ENCODE peak calls at places on chromosome 15, in eight cellular contexts. One of them, this sample, is unnamed.
A peak's percentile ranks its signal among the peaks of the same experiment; 100 is the strongest.

GRCh38 chr15:68113751-68114150 is 59.6 kb downstream of the PIAS1 start:
- DNase-seq in IMR-90: no peak
- DNase-seq in thyroid gland: no peak
- DNase-seq in stomach: no peak
- DNase-seq in spleen: no peak
- DNase-seq in tibial nerve: no peak
- DNase-seq in ovary: no peak
- DNase-seq in heart left ventricle: no peak
- DNase-seq in this sample: no peak

GRCh38 chr15:73981761-73982222 is 10.3 kb downstream of the STOML1 start:
- DNase-seq in IMR-90: no peak
- DNase-seq in thyroid gland: no peak
- DNase-seq in stomach: no peak
- DNase-seq in spleen: no peak
- DNase-seq in tibial nerve: no peak
- DNase-seq in ovary: no peak
- DNase-seq in heart left ventricle: no peak
- DNase-seq in this sample: no peak

GRCh38 chr15:88113909-88114308 is 142.6 kb downstream of the NTRK3 start:
- DNase-seq in IMR-90: no peak
- DNase-seq in thyroid gland: no peak
- DNase-seq in stomach: no peak
- DNase-seq in spleen: no peak
- DNase-seq in tibial nerve: no peak
- DNase-seq in ovary: no peak
- DNase-seq in heart left ventricle: no peak
- DNase-seq in this sample: no peak

GRCh38 chr15:59002418-59002859 is 15.0 kb downstream of the RNF111 start:
- DNase-seq in IMR-90: no peak
- DNase-seq in thyroid gland: no peak
- DNase-seq in stomach: no peak
- DNase-seq in spleen: no peak
- DNase-seq in tibial nerve: no peak
- DNase-seq in ovary: no peak
- DNase-seq in heart left ventricle: no peak
- DNase-seq in this sample: no peak

GRCh38 chr15:69734699-69735098 is 282.1 kb downstream of the RPLP1 start:
- DNase-seq in IMR-90: no peak
- DNase-seq in thyroid gland: no peak
- DNase-seq in stomach: no peak
- DNase-seq in spleen: no peak
- DNase-seq in tibial nerve: no peak
- DNase-seq in ovary: no peak
- DNase-seq in heart left ventricle: no peak
- DNase-seq in this sample: no peak

GRCh38 chr15:74036271-74037170 is 42.0 kb downstream of the PML start:
- DNase-seq in IMR-90: peak; percentile 73
- DNase-seq in thyroid gland: peak; percentile 83
- DNase-seq in stomach: peak; percentile 49
- DNase-seq in spleen: no peak
- DNase-seq in tibial nerve: peak; percentile 68
- DNase-seq in ovary: peak; percentile 73
- DNase-seq in heart left ventricle: no peak
- DNase-seq in this sample: peak; percentile 25

GRCh38 chr15:34055868-34056595 is 17.0 kb upstream of the AVEN start:
- DNase-seq in IMR-90: peak; percentile 85
- DNase-seq in thyroid gland: no peak
- DNase-seq in stomach: no peak
- DNase-seq in spleen: no peak
- DNase-seq in tibial nerve: no peak
- DNase-seq in ovary: no peak
- DNase-seq in heart left ventricle: no peak
- DNase-seq in this sample: no peak

GRCh38 chr15:60905587-60905986 is 323.5 kb downstream of the RORA start:
- DNase-seq in IMR-90: no peak
- DNase-seq in thyroid gland: peak; percentile 17
- DNase-seq in stomach: no peak
- DNase-seq in spleen: no peak
- DNase-seq in tibial nerve: no peak
- DNase-seq in ovary: no peak
- DNase-seq in heart left ventricle: no peak
- DNase-seq in this sample: no peak

GRCh38 chr15:92819312-92820232 is 80.6 kb upstream of the CHD2 start:
- DNase-seq in IMR-90: no peak
- DNase-seq in thyroid gland: no peak
- DNase-seq in stomach: no peak
- DNase-seq in spleen: no peak
- DNase-seq in tibial nerve: no peak
- DNase-seq in ovary: no peak
- DNase-seq in heart left ventricle: no peak
- DNase-seq in this sample: no peak

GRCh38 chr15:65777053-65777452 is 15.0 kb downstream of the DENND4A start:
- DNase-seq in IMR-90: no peak
- DNase-seq in thyroid gland: no peak
- DNase-seq in stomach: no peak
- DNase-seq in spleen: no peak
- DNase-seq in tibial nerve: no peak
- DNase-seq in ovary: no peak
- DNase-seq in heart left ventricle: no peak
- DNase-seq in this sample: no peak

GRCh38 chr15:29196306-29196705 is 73.3 kb downstream of the NSMCE3 start:
- DNase-seq in IMR-90: no peak
- DNase-seq in thyroid gland: no peak
- DNase-seq in stomach: no peak
- DNase-seq in spleen: no peak
- DNase-seq in tibial nerve: no peak
- DNase-seq in ovary: no peak
- DNase-seq in heart left ventricle: no peak
- DNase-seq in this sample: no peak

GRCh38 chr15:80431635-80432034 is 27.5 kb downstream of the ARNT2 start:
- DNase-seq in IMR-90: no peak
- DNase-seq in thyroid gland: peak; percentile 9
- DNase-seq in stomach: no peak
- DNase-seq in spleen: peak; percentile 32
- DNase-seq in tibial nerve: no peak
- DNase-seq in ovary: no peak
- DNase-seq in heart left ventricle: no peak
- DNase-seq in this sample: no peak

GRCh38 chr15:60095711-60096110 is 91.6 kb downstream of the FOXB1 start:
- DNase-seq in IMR-90: peak; percentile 29
- DNase-seq in thyroid gland: no peak
- DNase-seq in stomach: no peak
- DNase-seq in spleen: no peak
- DNase-seq in tibial nerve: no peak
- DNase-seq in ovary: no peak
- DNase-seq in heart left ventricle: no peak
- DNase-seq in this sample: no peak

GRCh38 chr15:25803541-25803940 is 59.6 kb downstream of the ATP10A start:
- DNase-seq in IMR-90: no peak
- DNase-seq in thyroid gland: no peak
- DNase-seq in stomach: no peak
- DNase-seq in spleen: no peak
- DNase-seq in tibial nerve: no peak
- DNase-seq in ovary: no peak
- DNase-seq in heart left ventricle: no peak
- DNase-seq in this sample: no peak

GRCh38 chr15:63037996-63038720 is 4.4 kb upstream of the TPM1 start:
- DNase-seq in IMR-90: no peak
- DNase-seq in thyroid gland: no peak
- DNase-seq in stomach: no peak
- DNase-seq in spleen: no peak
- DNase-seq in tibial nerve: no peak
- DNase-seq in ovary: no peak
- DNase-seq in heart left ventricle: no peak
- DNase-seq in this sample: no peak

GRCh38 chr15:56765252-56765651 is 31.9 kb upstream of the ZNF280D start:
- DNase-seq in IMR-90: peak; percentile 80
- DNase-seq in thyroid gland: no peak
- DNase-seq in stomach: no peak
- DNase-seq in spleen: no peak
- DNase-seq in tibial nerve: no peak
- DNase-seq in ovary: no peak
- DNase-seq in heart left ventricle: no peak
- DNase-seq in this sample: peak; percentile 69

GRCh38 chr15:80159811-80160569 is 7.2 kb downstream of the FAH start:
- DNase-seq in IMR-90: peak; percentile 46
- DNase-seq in thyroid gland: no peak
- DNase-seq in stomach: no peak
- DNase-seq in spleen: no peak
- DNase-seq in tibial nerve: no peak
- DNase-seq in ovary: no peak
- DNase-seq in heart left ventricle: no peak
- DNase-seq in this sample: no peak

GRCh38 chr15:58228708-58229107 is 90.5 kb downstream of the AQP9 start:
- DNase-seq in IMR-90: peak; percentile 90
- DNase-seq in thyroid gland: no peak
- DNase-seq in stomach: no peak
- DNase-seq in spleen: no peak
- DNase-seq in tibial nerve: no peak
- DNase-seq in ovary: no peak
- DNase-seq in heart left ventricle: peak; percentile 31
- DNase-seq in this sample: no peak

GRCh38 chr15:51094606-51095569 is at the start of gene TNFAIP8L3:
- DNase-seq in IMR-90: no peak
- DNase-seq in thyroid gland: peak; percentile 25
- DNase-seq in stomach: no peak
- DNase-seq in spleen: peak; percentile 76
- DNase-seq in tibial nerve: no peak
- DNase-seq in ovary: peak; percentile 77
- DNase-seq in heart left ventricle: peak; percentile 25
- DNase-seq in this sample: no peak

GRCh38 chr15:80878242-80878866 is 99.2 kb downstream of the CEMIP start:
- DNase-seq in IMR-90: peak; percentile 57
- DNase-seq in thyroid gland: no peak
- DNase-seq in stomach: no peak
- DNase-seq in spleen: no peak
- DNase-seq in tibial nerve: no peak
- DNase-seq in ovary: no peak
- DNase-seq in heart left ventricle: no peak
- DNase-seq in this sample: no peak

GRCh38 chr15:38660726-38661125 is 96.1 kb upstream of the RASGRP1 start:
- DNase-seq in IMR-90: no peak
- DNase-seq in thyroid gland: no peak
- DNase-seq in stomach: no peak
- DNase-seq in spleen: no peak
- DNase-seq in tibial nerve: no peak
- DNase-seq in ovary: no peak
- DNase-seq in heart left ventricle: no peak
- DNase-seq in this sample: no peak

GRCh38 chr15:85706779-85707518 is 87.8 kb downstream of the KLHL25 start:
- DNase-seq in IMR-90: peak; percentile 36
- DNase-seq in thyroid gland: no peak
- DNase-seq in stomach: no peak
- DNase-seq in spleen: no peak
- DNase-seq in tibial nerve: no peak
- DNase-seq in ovary: no peak
- DNase-seq in heart left ventricle: peak; percentile 66
- DNase-seq in this sample: no peak

GRCh38 chr15:44727462-44728231 is 8.7 kb upstream of the TRIM69 start:
- DNase-seq in IMR-90: no peak
- DNase-seq in thyroid gland: no peak
- DNase-seq in stomach: no peak
- DNase-seq in spleen: no peak
- DNase-seq in tibial nerve: no peak
- DNase-seq in ovary: no peak
- DNase-seq in heart left ventricle: no peak
- DNase-seq in this sample: no peak
- TF ChIP-seq POLR2A in IMR-90: no peak
- TF ChIP-seq POLR2A in thyroid gland: no peak
- TF ChIP-seq POLR2A in stomach: no peak
- TF ChIP-seq POLR2A in spleen: no peak
- TF ChIP-seq POLR2A in tibial nerve: no peak
- TF ChIP-seq POLR2A in ovary: no peak
- TF ChIP-seq POLR2A in heart left ventricle: no peak
- TF ChIP-seq POLR2A in this sample: no peak

GRCh38 chr15:40354408-40355171 is 3.4 kb upstream of the DISP2 start:
- DNase-seq in IMR-90: peak; percentile 39
- DNase-seq in thyroid gland: peak; percentile 62
- DNase-seq in stomach: no peak
- DNase-seq in spleen: peak; percentile 54
- DNase-seq in tibial nerve: no peak
- DNase-seq in ovary: peak; percentile 74
- DNase-seq in heart left ventricle: no peak
- DNase-seq in this sample: no peak
- TF ChIP-seq CTCF in IMR-90: peak; percentile 70
- TF ChIP-seq CTCF in thyroid gland: peak; percentile 44
- TF ChIP-seq CTCF in stomach: no peak
- TF ChIP-seq CTCF in spleen: no peak
- TF ChIP-seq CTCF in tibial nerve: no peak
- TF ChIP-seq CTCF in ovary: no peak
- TF ChIP-seq CTCF in heart left ventricle: no peak
- TF ChIP-seq CTCF in this sample: no peak

GRCh38 chr15:40279437-40280141 is 3.3 kb downstream of the ANKRD63 start:
- DNase-seq in IMR-90: no peak
- DNase-seq in thyroid gland: peak; percentile 68
- DNase-seq in stomach: peak; percentile 80
- DNase-seq in spleen: peak; percentile 94
- DNase-seq in tibial nerve: peak; percentile 70
- DNase-seq in ovary: peak; percentile 86
- DNase-seq in heart left ventricle: peak; percentile 71
- DNase-seq in this sample: peak; percentile 51

GRCh38 chr15:40282870-40283614 is at the start of gene ANKRD63:
- DNase-seq in IMR-90: no peak
- DNase-seq in thyroid gland: peak; percentile 37
- DNase-seq in stomach: no peak
- DNase-seq in spleen: peak; percentile 86
- DNase-seq in tibial nerve: no peak
- DNase-seq in ovary: no peak
- DNase-seq in heart left ventricle: no peak
- DNase-seq in this sample: no peak

GRCh38 chr15:40282144-40282869 is 557 bp downstream of the ANKRD63 start:
- DNase-seq in IMR-90: no peak
- DNase-seq in thyroid gland: peak; percentile 48
- DNase-seq in stomach: peak; percentile 56
- DNase-seq in spleen: peak; percentile 92
- DNase-seq in tibial nerve: no peak
- DNase-seq in ovary: no peak
- DNase-seq in heart left ventricle: no peak
- DNase-seq in this sample: no peak

GRCh38 chr15:40280260-40281056 is 2.4 kb downstream of the ANKRD63 start:
- DNase-seq in IMR-90: no peak
- DNase-seq in thyroid gland: no peak
- DNase-seq in stomach: no peak
- DNase-seq in spleen: no peak
- DNase-seq in tibial nerve: no peak
- DNase-seq in ovary: no peak
- DNase-seq in heart left ventricle: no peak
- DNase-seq in this sample: no peak

GRCh38 chr15:40281057-40281850 is 1.6 kb downstream of the ANKRD63 start:
- DNase-seq in IMR-90: no peak
- DNase-seq in thyroid gland: no peak
- DNase-seq in stomach: no peak
- DNase-seq in spleen: no peak
- DNase-seq in tibial nerve: no peak
- DNase-seq in ovary: no peak
- DNase-seq in heart left ventricle: no peak
- DNase-seq in this sample: no peak
- H3K27me3 ChIP-seq in IMR-90: peaks cover 72% of the 10 kb centered on the region
- H3K27me3 ChIP-seq in thyroid gland: peaks cover 15% of the 10 kb centered on the region
- H3K27me3 ChIP-seq in stomach: peaks cover 77% of the 10 kb centered on the region
- H3K27me3 ChIP-seq in spleen: peaks cover 65% of the 10 kb centered on the region
- H3K27me3 ChIP-seq in tibial nerve: no peaks in the 10 kb centered on the region
- H3K27me3 ChIP-seq in ovary: peaks cover 9% of the 10 kb centered on the region
- H3K27me3 ChIP-seq in heart left ventricle: peaks cover 48% of the 10 kb centered on the region
- H3K27me3 ChIP-seq in this sample: peaks cover 12% of the 10 kb centered on the region

GRCh38 chr15:99249270-99249817 is at the start of gene TTC23:
- DNase-seq in IMR-90: peak; percentile 89
- DNase-seq in thyroid gland: peak; percentile 31
- DNase-seq in stomach: no peak
- DNase-seq in spleen: no peak
- DNase-seq in tibial nerve: peak; percentile 50
- DNase-seq in ovary: no peak
- DNase-seq in heart left ventricle: peak; percentile 48
- DNase-seq in this sample: peak; percentile 40
- TF ChIP-seq POLR2A in IMR-90: no peak
- TF ChIP-seq POLR2A in thyroid gland: peak; percentile 80
- TF ChIP-seq POLR2A in stomach: peak; percentile 38
- TF ChIP-seq POLR2A in spleen: no peak
- TF ChIP-seq POLR2A in tibial nerve: no peak
- TF ChIP-seq POLR2A in ovary: peak; percentile 45
- TF ChIP-seq POLR2A in heart left ventricle: peak; percentile 28
- TF ChIP-seq POLR2A in this sample: peak; percentile 46

This sample was measured in prostate gland.